ENCODE peak calls at places on chromosomes 7 and 10, in eight cellular contexts. J, I, K, O, Z, T, X and L are unnamed samples.

GRCh38 chr7:39948375-39948774 is 1.7 kb upstream of the CDK13 start:
- DNase-seq in T (peak), I (no peak), J (no peak), K (no peak), O (no peak), Z (no peak), X (no peak), L (no peak)

GRCh38 chr7:55573526-55573925 is 1.2 kb upstream of the VOPP1 start:
- DNase-seq in T (peak), I (no peak), J (no peak), K (no peak), O (no peak), Z (no peak), X (no peak), L (no peak)

GRCh38 chr7:114539575-114539974 is 125.0 kb downstream of the FOXP2 start:
- DNase-seq in T (no peak), K (no peak), X (no peak), I (no peak), O (no peak), Z (peak), J (no peak), L (peak)

GRCh38 chr7:31875424-31875823 is 188.4 kb downstream of the PPP1R17 start:
- DNase-seq in T (peak), I (no peak), O (no peak), X (no peak), Z (no peak), K (no peak), J (no peak), L (no peak)

GRCh38 chr10:36280886-36281499 is 638.9 kb upstream of the FZD8 start:
- DNase-seq in T (peak), O (no peak), K (no peak), I (no peak), Z (no peak), J (no peak), X (no peak), L (no peak)

GRCh38 chr7:112487938-112488575 is 7.3 kb downstream of the LSMEM1 start:
- DNase-seq in T (no peak), I (no peak), Z (no peak), J (no peak), K (no peak), O (no peak), X (no peak), L (no peak)

GRCh38 chr10:106467506-106467905 is 697.0 kb downstream of the SORCS1 start:
- DNase-seq in I (no peak), J (no peak), T (no peak), X (no peak), K (no peak), Z (no peak), O (no peak), L (peak)

GRCh38 chr7:29349362-29349761 is 154.8 kb downstream of the CHN2 start:
- DNase-seq in X (no peak), T (no peak), O (no peak), I (no peak), K (no peak), J (no peak), Z (no peak), L (no peak)

GRCh38 chr7:28144266-28144665 is 36.3 kb downstream of the JAZF1 start:
- DNase-seq in J (no peak), O (no peak), K (no peak), T (no peak), X (no peak), I (no peak), Z (peak), L (peak)

GRCh38 chr10:69176823-69177222 is 3.2 kb upstream of the SUPV3L1 start:
- DNase-seq in J (no peak), I (no peak), Z (no peak), K (no peak), X (no peak), O (no peak), T (no peak), L (no peak)

GRCh38 chr10:22906767-22907166 is 21.1 kb upstream of the ARMC3 start:
- DNase-seq in I (no peak), J (no peak), X (no peak), Z (no peak), T (no peak), O (no peak), K (no peak), L (no peak)

GRCh38 chr7:127089146-127089545 is 163.6 kb downstream of the GRM8 start:
- DNase-seq in X (no peak), T (no peak), Z (no peak), K (no peak), J (no peak), I (no peak), O (no peak), L (no peak)

GRCh38 chr10:49446031-49446430 is 50.1 kb upstream of the DRGX start:
- DNase-seq in J (no peak), I (no peak), Z (no peak), K (no peak), T (peak), X (no peak), O (no peak), L (no peak)

GRCh38 chr7:103432713-103433112 is 13.3 kb downstream of the SLC26A5 start:
- DNase-seq in O (no peak), J (no peak), I (no peak), T (no peak), K (peak), Z (no peak), X (no peak), L (no peak)

GRCh38 chr7:141114141-141114664 is 40.3 kb downstream of the TMEM178B start:
- DNase-seq in I (no peak), O (no peak), X (no peak), J (no peak), K (no peak), T (no peak), Z (no peak), L (no peak)

GRCh38 chr7:45574521-45575500 is 643 bp downstream of the ADCY1 start:
- DNase-seq in Z (peak), I (no peak), X (no peak), K (peak), J (no peak), T (peak), O (no peak), L (peak)

GRCh38 chr7:137734221-137734620 is 112.6 kb downstream of the DGKI start:
- DNase-seq in J (no peak), O (no peak), T (no peak), I (no peak), K (no peak), Z (no peak), X (no peak), L (no peak)